ENCODE peak calls at places on chromosomes 6 and 20, in four cellular contexts. One of them, this sample, is unnamed.

GRCh38 chr6:35723587-35723986 is 13.2 kb upstream of the ARMC12 start:
- DNase-seq in left lung: no peak
- DNase-seq in heart left ventricle: no peak
- DNase-seq in AG10803: no peak
- DNase-seq in this sample: no peak

GRCh38 chr6:125198285-125199009 is 44.9 kb downstream of the TPD52L1 start:
- DNase-seq in left lung: no peak
- DNase-seq in heart left ventricle: no peak
- DNase-seq in AG10803: no peak
- DNase-seq in this sample: no peak

GRCh38 chr20:32387262-32387661 is 29.1 kb downstream of the ASXL1 start:
- DNase-seq in left lung: no peak
- DNase-seq in heart left ventricle: no peak
- DNase-seq in AG10803: peak; percentile 20
- DNase-seq in this sample: no peak

GRCh38 chr6:149306967-149307366 is 10.5 kb upstream of the TAB2 start:
- DNase-seq in left lung: no peak
- DNase-seq in heart left ventricle: no peak
- DNase-seq in AG10803: peak; percentile 29
- DNase-seq in this sample: no peak

GRCh38 chr6:127221201-127221600 is 45.5 kb upstream of the RNF146 start:
- DNase-seq in left lung: no peak
- DNase-seq in heart left ventricle: no peak
- DNase-seq in AG10803: no peak
- DNase-seq in this sample: no peak

GRCh38 chr6:80477591-80478370 is 371.3 kb downstream of the BCKDHB start:
- DNase-seq in left lung: no peak
- DNase-seq in heart left ventricle: no peak
- DNase-seq in AG10803: peak; percentile 81
- DNase-seq in this sample: no peak

GRCh38 chr6:33172307-33173227 is 19.7 kb downstream of the COL11A2 start:
- DNase-seq in left lung: no peak
- DNase-seq in heart left ventricle: no peak
- DNase-seq in AG10803: peak; percentile 41
- DNase-seq in this sample: no peak

GRCh38 chr6:44176935-44177509 is 18.4 kb downstream of the CAPN11 start:
- DNase-seq in left lung: no peak
- DNase-seq in heart left ventricle: no peak
- DNase-seq in AG10803: no peak
- DNase-seq in this sample: no peak

GRCh38 chr6:484086-484728 is 92.7 kb downstream of the IRF4 start:
- DNase-seq in left lung: no peak
- DNase-seq in heart left ventricle: no peak
- DNase-seq in AG10803: no peak
- DNase-seq in this sample: no peak

GRCh38 chr20:2403291-2404052 is 22.8 kb downstream of the TGM6 start:
- DNase-seq in left lung: no peak
- DNase-seq in heart left ventricle: no peak
- DNase-seq in AG10803: no peak
- DNase-seq in this sample: no peak

GRCh38 chr6:44268095-44268628 is 2.1 kb upstream of the TMEM151B start:
- DNase-seq in left lung: no peak
- DNase-seq in heart left ventricle: no peak
- DNase-seq in AG10803: no peak
- DNase-seq in this sample: peak; percentile 80

GRCh38 chr6:142827356-142827755 is 117.6 kb downstream of the HIVEP2 start:
- DNase-seq in left lung: peak; percentile 43
- DNase-seq in heart left ventricle: peak; percentile 60
- DNase-seq in AG10803: no peak
- DNase-seq in this sample: no peak

GRCh38 chr6:2765896-2766766 is 938 bp downstream of the WRNIP1 start:
- DNase-seq in left lung: peak; percentile 56
- DNase-seq in heart left ventricle: peak; percentile 67
- DNase-seq in AG10803: peak; percentile 42
- DNase-seq in this sample: no peak

GRCh38 chr6:149140137-149140909 is 177.2 kb upstream of the TAB2 start:
- DNase-seq in left lung: no peak
- DNase-seq in heart left ventricle: no peak
- DNase-seq in AG10803: no peak
- DNase-seq in this sample: no peak

GRCh38 chr6:143843689-143844405 is 709 bp downstream of the LTV1 start:
- DNase-seq in left lung: no peak
- DNase-seq in heart left ventricle: no peak
- DNase-seq in AG10803: peak; percentile 24
- DNase-seq in this sample: no peak

GRCh38 chr6:36443951-36444428 is 1.2 kb downstream of the KCTD20 start:
- DNase-seq in left lung: no peak
- DNase-seq in heart left ventricle: no peak
- DNase-seq in AG10803: no peak
- DNase-seq in this sample: no peak

GRCh38 chr20:61951695-61952533 is 113.8 kb downstream of the TAF4 start:
- DNase-seq in left lung: peak; percentile 28
- DNase-seq in heart left ventricle: no peak
- DNase-seq in AG10803: peak; percentile 14
- DNase-seq in this sample: peak; percentile 66

GRCh38 chr20:47027042-47027441 is 132.4 kb downstream of the EYA2 start:
- DNase-seq in left lung: no peak
- DNase-seq in heart left ventricle: no peak
- DNase-seq in AG10803: peak; percentile 38
- DNase-seq in this sample: no peak

GRCh38 chr20:59939879-59940128 is 301 bp downstream of the PPP1R3D start:
- DNase-seq in left lung: no peak
- DNase-seq in heart left ventricle: peak; percentile 65
- DNase-seq in AG10803: no peak
- DNase-seq in this sample: no peak

GRCh38 chr6:79158856-79159516 is 75.5 kb downstream of the HMGN3 start:
- DNase-seq in left lung: no peak
- DNase-seq in heart left ventricle: no peak
- DNase-seq in AG10803: no peak
- DNase-seq in this sample: no peak

GRCh38 chr20:44598413-44599290 is 16.3 kb downstream of the PKIG start:
- DNase-seq in left lung: no peak
- DNase-seq in heart left ventricle: peak; percentile 83
- DNase-seq in AG10803: peak; percentile 35
- DNase-seq in this sample: no peak

GRCh38 chr20:46657137-46657536 is 5.9 kb upstream of the SLC13A3 start:
- DNase-seq in left lung: no peak
- DNase-seq in heart left ventricle: no peak
- DNase-seq in AG10803: no peak
- DNase-seq in this sample: no peak

GRCh38 chr6:16844183-16844582 is 82.9 kb upstream of the ATXN1 start:
- DNase-seq in left lung: no peak
- DNase-seq in heart left ventricle: no peak
- DNase-seq in AG10803: no peak
- DNase-seq in this sample: no peak

GRCh38 chr6:1494671-1495070 is 105.3 kb downstream of the FOXF2 start:
- DNase-seq in left lung: no peak
- DNase-seq in heart left ventricle: no peak
- DNase-seq in AG10803: no peak
- DNase-seq in this sample: no peak

GRCh38 chr6:130207979-130208649 is 14.6 kb downstream of the SAMD3 start:
- DNase-seq in left lung: no peak
- DNase-seq in heart left ventricle: no peak
- DNase-seq in AG10803: no peak
- DNase-seq in this sample: no peak

GRCh38 chr6:140736227-140736626 is 1361.8 kb upstream of the CITED2 start:
- DNase-seq in left lung: no peak
- DNase-seq in heart left ventricle: no peak
- DNase-seq in AG10803: peak; percentile 88
- DNase-seq in this sample: no peak

GRCh38 chr20:22204801-22205200 is 379.6 kb downstream of the FOXA2 start:
- DNase-seq in left lung: no peak
- DNase-seq in heart left ventricle: no peak
- DNase-seq in AG10803: no peak
- DNase-seq in this sample: no peak

GRCh38 chr20:63158845-63159244 is 57.1 kb downstream of the YTHDF1 start:
- DNase-seq in left lung: no peak
- DNase-seq in heart left ventricle: no peak
- DNase-seq in AG10803: no peak
- DNase-seq in this sample: peak; percentile 2

GRCh38 chr6:43779864-43780260 is 9.9 kb downstream of the VEGFA start:
- DNase-seq in left lung: no peak
- DNase-seq in heart left ventricle: peak; percentile 57
- DNase-seq in AG10803: no peak
- DNase-seq in this sample: no peak

GRCh38 chr6:156718647-156719394 is 58.4 kb upstream of the ARID1B start:
- DNase-seq in left lung: no peak
- DNase-seq in heart left ventricle: peak; percentile 27
- DNase-seq in AG10803: peak; percentile 57
- DNase-seq in this sample: no peak

GRCh38 chr6:143099647-143100046 is 39.0 kb downstream of the AIG1 start:
- DNase-seq in left lung: no peak
- DNase-seq in heart left ventricle: no peak
- DNase-seq in AG10803: no peak
- DNase-seq in this sample: no peak

GRCh38 chr6:33668914-33669313 is 42.6 kb downstream of the UQCC2 start:
- DNase-seq in left lung: peak; percentile 74
- DNase-seq in heart left ventricle: no peak
- DNase-seq in AG10803: no peak
- DNase-seq in this sample: no peak

GRCh38 chr6:135867332-135867731 is 15.8 kb downstream of the PDE7B start:
- DNase-seq in left lung: no peak
- DNase-seq in heart left ventricle: no peak
- DNase-seq in AG10803: no peak
- DNase-seq in this sample: no peak

GRCh38 chr6:45445364-45445748 is 67.6 kb upstream of the SUPT3H start:
- DNase-seq in left lung: no peak
- DNase-seq in heart left ventricle: no peak
- DNase-seq in AG10803: no peak
- DNase-seq in this sample: no peak

GRCh38 chr20:44264287-44264686 is 17.2 kb downstream of the GDAP1L1 start:
- DNase-seq in left lung: no peak
- DNase-seq in heart left ventricle: no peak
- DNase-seq in AG10803: no peak
- DNase-seq in this sample: no peak

GRCh38 chr6:40899684-40900155 is 139.3 kb downstream of the UNC5CL start:
- DNase-seq in left lung: no peak
- DNase-seq in heart left ventricle: peak; percentile 57
- DNase-seq in AG10803: no peak
- DNase-seq in this sample: no peak

GRCh38 chr6:138387577-138388368 is 10.1 kb downstream of the SMIM28 start:
- DNase-seq in left lung: no peak
- DNase-seq in heart left ventricle: no peak
- DNase-seq in AG10803: no peak
- DNase-seq in this sample: no peak
- TF ChIP-seq CTCF in left lung: no peak
- TF ChIP-seq CTCF in heart left ventricle: no peak
- TF ChIP-seq CTCF in AG10803: no peak
- TF ChIP-seq CTCF in this sample: no peak

DNA sequence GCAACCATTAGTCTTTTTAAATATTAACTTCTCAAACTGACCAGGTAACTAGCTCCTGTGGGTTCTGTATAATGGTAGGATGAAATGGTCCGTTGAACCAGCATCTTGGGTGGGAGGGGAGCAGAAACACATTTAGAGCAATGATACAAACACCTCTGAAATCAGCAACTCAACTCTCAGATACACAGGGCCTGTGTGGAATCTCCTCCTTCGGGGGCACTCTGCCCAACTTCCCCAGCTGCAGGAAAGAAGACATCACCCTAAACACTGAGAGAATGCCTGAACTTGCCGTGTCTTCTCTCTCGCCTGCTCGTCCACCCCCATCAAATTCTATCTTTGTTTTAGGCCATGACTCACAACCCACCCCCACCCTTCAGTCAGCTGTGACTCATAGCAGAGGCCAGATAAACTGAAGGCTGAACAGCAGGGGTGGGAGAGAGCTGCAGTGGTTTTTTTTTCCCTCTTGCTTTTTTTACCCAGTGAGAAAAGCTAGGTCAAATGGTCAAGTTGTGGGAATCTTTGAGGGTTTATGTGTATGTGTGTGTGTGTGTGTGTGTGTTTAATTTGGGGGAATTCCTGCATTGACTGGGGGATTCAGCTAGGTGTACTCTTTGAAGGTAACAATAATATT is 593.4 kb upstream of the JAG1 start:
- DNase-seq in left lung: peak; percentile 40
- DNase-seq in heart left ventricle: peak; percentile 66
- DNase-seq in AG10803: peak; percentile 92
- DNase-seq in this sample: no peak
- TF ChIP-seq CTCF in left lung: no peak
- TF ChIP-seq CTCF in heart left ventricle: no peak
- TF ChIP-seq CTCF in AG10803: peak; percentile 34
- TF ChIP-seq CTCF in this sample: no peak

DNA sequence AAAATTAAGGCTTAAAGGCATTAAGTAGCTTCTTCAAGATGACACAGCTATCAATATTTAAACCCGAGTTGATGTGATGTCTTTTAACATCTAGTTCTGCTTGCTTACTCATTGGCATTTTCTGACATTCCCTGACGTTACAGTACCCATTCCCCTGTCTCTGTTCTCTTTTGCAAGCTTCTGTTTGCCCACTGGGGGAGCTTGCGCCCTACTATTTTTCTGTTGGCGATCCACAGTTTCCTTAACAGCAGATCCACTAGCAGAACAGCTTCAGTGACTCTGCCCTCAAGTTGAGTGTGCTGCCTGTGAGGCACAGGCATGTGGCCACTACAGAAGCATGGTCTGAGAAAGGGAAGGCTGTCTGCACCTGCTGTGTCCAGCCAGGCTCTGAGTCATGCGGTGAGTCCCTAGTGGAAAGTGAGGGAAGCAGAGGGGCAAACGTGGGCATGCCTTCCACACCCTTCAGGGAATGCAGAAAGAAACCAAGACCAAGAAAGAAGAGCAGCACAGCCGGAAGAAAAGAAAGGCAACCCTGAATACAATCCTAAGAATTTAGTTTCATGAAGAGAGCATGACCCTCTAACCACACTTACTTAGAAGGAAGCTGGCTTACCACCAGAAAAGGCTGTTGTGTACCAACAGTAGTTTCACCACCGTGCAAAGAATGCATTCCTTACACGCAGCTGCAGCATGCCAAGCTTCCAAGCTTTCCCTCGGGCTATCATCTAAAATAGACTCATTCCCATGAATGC is 97.7 kb upstream of the VGLL2 start:
- DNase-seq in left lung: no peak
- DNase-seq in heart left ventricle: peak; percentile 14
- DNase-seq in AG10803: peak; percentile 50
- DNase-seq in this sample: no peak
- TF ChIP-seq CTCF in left lung: no peak
- TF ChIP-seq CTCF in heart left ventricle: no peak
- TF ChIP-seq CTCF in AG10803: no peak
- TF ChIP-seq CTCF in this sample: no peak

DNA sequence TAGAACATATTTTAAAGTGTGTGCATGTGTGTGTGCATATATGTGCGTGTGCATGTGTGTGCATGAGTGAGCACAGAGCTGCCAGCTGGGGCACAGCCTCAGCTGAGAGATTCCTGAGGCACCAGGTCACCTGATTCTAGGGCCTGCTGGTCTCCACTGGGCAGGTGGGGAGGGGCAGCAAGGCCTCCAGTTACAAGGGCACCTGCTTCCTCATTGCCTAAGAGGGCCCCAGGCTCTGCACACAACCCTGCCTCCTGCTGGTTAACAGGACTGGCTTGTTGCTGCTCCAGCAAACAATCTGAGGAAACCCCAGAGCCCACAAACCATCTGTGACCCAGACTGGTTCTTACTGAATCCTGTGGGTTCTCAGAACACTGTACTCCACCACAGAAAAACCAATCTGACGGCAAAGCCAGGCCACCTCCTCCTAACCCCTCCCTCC is 22.9 kb upstream of the UBE2J1 start:
- DNase-seq in left lung: peak; percentile 84
- DNase-seq in heart left ventricle: peak; percentile 63
- DNase-seq in AG10803: no peak
- DNase-seq in this sample: no peak
- TF ChIP-seq CTCF in left lung: peak; percentile 14
- TF ChIP-seq CTCF in heart left ventricle: peak; percentile 39
- TF ChIP-seq CTCF in AG10803: peak; percentile 1
- TF ChIP-seq CTCF in this sample: no peak

GRCh38 chr6:161498359-161498758 is 224.5 kb upstream of the AGPAT4 start:
- DNase-seq in left lung: no peak
- DNase-seq in heart left ventricle: no peak
- DNase-seq in AG10803: peak; percentile 59
- DNase-seq in this sample: no peak
- TF ChIP-seq CTCF in left lung: no peak
- TF ChIP-seq CTCF in heart left ventricle: peak; percentile 31
- TF ChIP-seq CTCF in AG10803: peak; percentile 55
- TF ChIP-seq CTCF in this sample: no peak

This sample was measured in mesothelial cell of epicardium.